ENCODE peak calls at places on chromosomes 3 and 15, in nine cellular contexts. U is activated CD8-positive, alpha-beta T cell treated with anti-CD3 and anti-CD28 coated beads, Interleukin-2, amount 10 ng/mL, durations not matched to agents 7 days and 5 days; I is aorta; T is natural killer cell treated with Interleukin-12 subunit alpha and Interleukin-12 subunit beta and Interleukin-15 and Interleukin-18, amount 100 ng/mL, for 72 hours; D is RWPE2; H is right cardiac atrium; R is activated naive CD8-positive, alpha-beta T cell treated with anti-CD3 and anti-CD28 coated beads, Interleukin-2, amount 10 ng/mL, durations not matched to agents 7 days and 5 days; G is activated CD4-positive, alpha-beta T cell treated with anti-CD3 and anti-CD28 coated beads for 36 hours; B is left colon. S is an unnamed sample.

GRCh38 chr15:40762919-40763800 is 708 bp upstream of the GCHFR start:
- ATAC-seq in U (peak), I (peak), T (peak), D (peak), H (peak), R (peak), G (peak), B (peak), S (peak)

GRCh38 chr3:191094057-191094456 is 105.0 kb upstream of the OSTN start:
- ATAC-seq in U (no peak), I (no peak), T (no peak), D (peak), H (no peak), R (no peak), G (no peak), B (no peak), S (no peak)

GRCh38 chr3:143824675-143825074 is 23.6 kb downstream of the SLC9A9 start:
- ATAC-seq in U (no peak), I (no peak), T (no peak), D (no peak), H (no peak), R (no peak), G (no peak), B (no peak), S (no peak)

GRCh38 chr15:66706840-66707239 is 4.8 kb downstream of the SMAD6 start:
- ATAC-seq in U (no peak), I (no peak), T (no peak), D (no peak), H (no peak), R (no peak), G (no peak), B (no peak), S (no peak)

GRCh38 chr3:23079976-23080375 is 123.2 kb upstream of the UBE2E2 start:
- ATAC-seq in U (no peak), I (no peak), T (no peak), D (peak), H (peak), R (no peak), G (no peak), B (peak), S (no peak)

GRCh38 chr15:69491051-69491505 is 38.5 kb downstream of the RPLP1 start:
- ATAC-seq in U (no peak), I (peak), T (no peak), D (no peak), H (peak), R (no peak), G (no peak), B (no peak), S (no peak)

GRCh38 chr15:46409879-46410278 is 775.0 kb downstream of the SQOR start:
- ATAC-seq in U (no peak), I (no peak), T (no peak), D (no peak), H (no peak), R (no peak), G (no peak), B (no peak), S (no peak)

GRCh38 chr15:92893200-92893599 is 6.9 kb upstream of the CHD2 start:
- ATAC-seq in U (no peak), I (no peak), T (no peak), D (no peak), H (no peak), R (no peak), G (no peak), B (no peak), S (no peak)

GRCh38 chr3:177753498-177754155 is 556.3 kb upstream of the TBL1XR1 start:
- ATAC-seq in U (no peak), I (no peak), T (no peak), D (no peak), H (peak), R (no peak), G (peak), B (peak), S (no peak)

GRCh38 chr3:61617651-61618050 is 56.3 kb downstream of the PTPRG start:
- ATAC-seq in U (no peak), I (no peak), T (no peak), D (no peak), H (no peak), R (no peak), G (no peak), B (peak), S (no peak)

GRCh38 chr3:187880438-187880837 is 135.2 kb upstream of the BCL6 start:
- ATAC-seq in U (no peak), I (no peak), T (no peak), D (no peak), H (no peak), R (no peak), G (no peak), B (no peak), S (no peak)

GRCh38 chr15:37014566-37014965 is 85.8 kb downstream of the MEIS2 start:
- ATAC-seq in U (no peak), I (no peak), T (no peak), D (no peak), H (no peak), R (no peak), G (no peak), B (no peak), S (no peak)

GRCh38 chr3:33373082-33373437 is 67.1 kb downstream of the UBP1 start:
- ATAC-seq in U (no peak), I (no peak), T (no peak), D (no peak), H (no peak), R (no peak), G (no peak), B (no peak), S (no peak)

GRCh38 chr3:127123533-127123932 is 69.4 kb upstream of the PRR23E start:
- ATAC-seq in U (no peak), I (no peak), T (no peak), D (no peak), H (no peak), R (no peak), G (no peak), B (no peak), S (no peak)

GRCh38 chr3:23422511-23422851 is 219.4 kb downstream of the UBE2E2 start:
- ATAC-seq in U (no peak), I (no peak), T (no peak), D (no peak), H (no peak), R (no peak), G (no peak), B (no peak), S (peak)

GRCh38 chr3:158244274-158244673 is 134.4 kb downstream of the RSRC1 start:
- ATAC-seq in U (no peak), I (no peak), T (no peak), D (no peak), H (no peak), R (no peak), G (no peak), B (no peak), S (no peak)

GRCh38 chr15:85625431-85625830 is 169.3 kb downstream of the KLHL25 start:
- ATAC-seq in U (peak), I (no peak), T (peak), D (no peak), H (no peak), R (peak), G (peak), B (no peak), S (no peak)

GRCh38 chr3:132660745-132661067 is 577 bp downstream of the UBA5 start:
- ATAC-seq in U (no peak), I (no peak), T (peak), D (peak), H (peak), R (peak), G (peak), B (peak), S (no peak)

GRCh38 chr3:14688525-14688924 is 13.6 kb downstream of the C3orf20 start:
- ATAC-seq in U (no peak), I (no peak), T (no peak), D (no peak), H (no peak), R (no peak), G (no peak), B (no peak), S (no peak)

GRCh38 chr3:130529816-130530215 is 12.8 kb downstream of the COL6A6 start:
- ATAC-seq in U (no peak), I (no peak), T (no peak), D (no peak), H (no peak), R (no peak), G (no peak), B (no peak), S (no peak)

GRCh38 chr3:100288288-100288894 is 27.6 kb downstream of the TBC1D23 start:
- ATAC-seq in U (no peak), I (no peak), T (no peak), D (no peak), H (no peak), R (no peak), G (no peak), B (no peak), S (no peak)

GRCh38 chr3:13636874-13637273 is 87.9 kb downstream of the FBLN2 start:
- ATAC-seq in U (no peak), I (no peak), T (no peak), D (no peak), H (no peak), R (no peak), G (no peak), B (no peak), S (no peak)

GRCh38 chr3:151611464-151611863 is 122.3 kb upstream of the AADACL2 start:
- ATAC-seq in U (no peak), I (peak), T (no peak), D (no peak), H (peak), R (no peak), G (no peak), B (no peak), S (no peak)

GRCh38 chr3:19213608-19214220 is 65.4 kb downstream of the KCNH8 start:
- ATAC-seq in U (no peak), I (no peak), T (peak), D (no peak), H (no peak), R (no peak), G (no peak), B (no peak), S (peak)

GRCh38 chr15:41629436-41629835 is 30.8 kb upstream of the MGA start:
- ATAC-seq in U (no peak), I (no peak), T (no peak), D (no peak), H (no peak), R (no peak), G (no peak), B (no peak), S (no peak)

S was measured in stimulated activated memory B cell treated with anti-CD40 and anti-IgM and Interleukin-4, amounts not matched to agents 10 μg/mL and 1 μg/mL and 100 μg/mL, for 72 hours.